ENCODE peak calls at places on chromosome 20, in nine cellular contexts. L is cardiac fibroblast; H is CD4-positive, alpha-beta T cell; F is hypothalamus; P is iris pigment epithelial cell; B is activated CD8-positive, alpha-beta memory T cell treated with anti-CD3 and anti-CD28 coated beads, Interleukin-2, amount 50 U/mL, for 48 hours; I is stimulated activated CD4-positive, alpha-beta T cell treated with anti-CD3 and anti-CD28 coated beads, Interleukin-2, amount 100 ng/mL, for 48 hours; D is NCI-H1417; Z is midbrain. V is an unnamed sample.

GRCh38 chr20:25544316-25544715 is 41.0 kb downstream of the NINL start:
- DNase-seq in H (no peak), B (no peak), F (no peak), Z (no peak), L (peak; percentile 33), P (peak; percentile 52), D (no peak), I (no peak), V (no peak)

GRCh38 chr20:19867074-19867473 is 109.0 kb downstream of the RIN2 start:
- DNase-seq in H (no peak), F (no peak), D (no peak), L (peak; percentile 26), I (no peak), B (no peak), Z (no peak), P (peak; percentile 94), V (no peak)

GRCh38 chr20:44576297-44576696 is 6.1 kb upstream of the PKIG start:
- DNase-seq in F (no peak), Z (no peak), H (no peak), I (no peak), B (no peak), L (peak; percentile 70), P (peak; percentile 62), D (no peak), V (no peak)

GRCh38 chr20:64003970-64004725 is 23.2 kb downstream of the PRPF6 start:
- DNase-seq in F (no peak), D (peak; percentile 72), P (no peak), L (no peak), I (no peak), B (no peak), Z (no peak), H (no peak), V (no peak)

GRCh38 chr20:44690781-44691423 is 24.3 kb upstream of the CCN5 start:
- DNase-seq in H (no peak), B (no peak), Z (no peak), P (no peak), I (no peak), F (no peak), D (no peak), L (peak; percentile 76), V (no peak)

GRCh38 chr20:61331542-61331941 is 79.5 kb downstream of the CDH4 start:
- DNase-seq in F (no peak), L (no peak), D (no peak), I (no peak), B (no peak), H (no peak), P (no peak), Z (no peak), V (no peak)

GRCh38 chr20:50071039-50071888 is 41.7 kb downstream of the UBE2V1 start:
- DNase-seq in B (peak; percentile 100), I (peak; percentile 99), L (peak; percentile 81), F (peak; percentile 87), H (peak; percentile 98), Z (peak; percentile 92), P (peak; percentile 60), D (peak; percentile 90), V (peak; percentile 97)

GRCh38 chr20:52105045-52105572 is 86.5 kb downstream of the ZFP64 start:
- DNase-seq in D (no peak), B (peak; percentile 53), Z (no peak), L (peak; percentile 41), F (no peak), P (peak; percentile 56), I (no peak), H (no peak), V (no peak)

GRCh38 chr20:1457992-1458391 is 8.7 kb downstream of the NSFL1C start:
- DNase-seq in L (no peak), Z (no peak), H (no peak), I (no peak), B (no peak), P (no peak), F (no peak), D (no peak), V (no peak)

GRCh38 chr20:61397146-61397545 is 145.1 kb downstream of the CDH4 start:
- DNase-seq in D (no peak), F (no peak), I (no peak), P (no peak), Z (no peak), B (no peak), H (no peak), L (no peak), V (no peak)

GRCh38 chr20:48547682-48548081 is 280.1 kb downstream of the PREX1 start:
- DNase-seq in F (no peak), D (no peak), B (no peak), H (no peak), I (no peak), P (no peak), Z (no peak), L (no peak), V (no peak)

GRCh38 chr20:58192567-58192966 is 35.9 kb downstream of the ANKRD60 start:
- DNase-seq in P (no peak), Z (no peak), D (no peak), F (no peak), H (peak; percentile 52), I (peak; percentile 28), B (peak; percentile 81), L (no peak), V (no peak)

GRCh38 chr20:59010995-59011873 is 4.2 kb upstream of the CTSZ start:
- DNase-seq in H (no peak), P (peak; percentile 88), D (no peak), F (no peak), L (peak; percentile 93), B (peak; percentile 36), I (no peak), Z (no peak), V (no peak)

GRCh38 chr20:21981607-21982344 is 276.3 kb downstream of the PAX1 start:
- DNase-seq in D (no peak), Z (no peak), I (no peak), H (no peak), F (no peak), L (no peak), B (no peak), P (no peak), V (no peak)

GRCh38 chr20:34951252-34951651 is 4.4 kb downstream of the GSS start:
- DNase-seq in F (no peak), L (no peak), D (peak; percentile 13), Z (no peak), H (no peak), B (no peak), P (no peak), I (no peak), V (no peak)

GRCh38 chr20:31587545-31588389 is 17.3 kb upstream of the ID1 start:
- DNase-seq in H (no peak), I (no peak), P (peak; percentile 35), B (no peak), Z (no peak), L (peak; percentile 63), D (peak; percentile 59), F (peak; percentile 30), V (no peak)

GRCh38 chr20:31845300-31845863 is at the start of gene FOXS1:
- DNase-seq in F (no peak), D (no peak), B (no peak), H (no peak), L (peak; percentile 23), I (no peak), P (no peak), Z (peak; percentile 4), V (no peak)

GRCh38 chr20:3797592-3798404 is 1.7 kb downstream of the CDC25B start:
- DNase-seq in Z (no peak), H (no peak), L (no peak), P (peak; percentile 63), F (no peak), I (no peak), B (no peak), D (no peak), V (no peak)

GRCh38 chr20:54452277-54452676 is 23.1 kb upstream of the DOK5 start:
- DNase-seq in P (no peak), B (no peak), H (no peak), Z (no peak), I (no peak), D (no peak), F (no peak), L (no peak), V (no peak)

GRCh38 chr20:2694519-2694918 is 1.9 kb downstream of the EBF4 start:
- DNase-seq in Z (no peak), I (no peak), D (no peak), H (no peak), P (no peak), L (no peak), F (no peak), B (peak; percentile 46), V (no peak)

GRCh38 chr20:2707353-2708072 is 14.9 kb downstream of the EBF4 start:
- DNase-seq in B (peak; percentile 45), F (no peak), L (no peak), H (no peak), I (no peak), P (no peak), D (no peak), Z (no peak), V (no peak)

GRCh38 chr20:46111028-46111835 is 6.9 kb upstream of the CD40 start:
- DNase-seq in D (no peak), H (no peak), I (peak; percentile 23), F (peak; percentile 19), Z (peak; percentile 21), L (no peak), B (no peak), P (no peak), V (no peak)